ENCODE peak calls at places on chromosomes 4 and X, in six cellular contexts. G is small intestine, J is psoas muscle, Y is tibial artery, I is upper lobe of right lung, M is HFF-Myc. E is an unnamed sample.

GRCh38 chr4:22129454-22130075 is 181.0 kb upstream of the KCNIP4 start:
- DNase-seq in G (peak), J (no peak), M (peak), Y (no peak), I (no peak), E (no peak)

GRCh38 chrX:132737743-132738142 is 220.7 kb downstream of the HS6ST2 start:
- DNase-seq in M (no peak), I (no peak), Y (no peak), G (no peak), J (no peak), E (peak)

GRCh38 chr4:112075129-112075753 is 70.0 kb upstream of the FAM241A start:
- DNase-seq in I (no peak), M (peak), G (peak), Y (no peak), J (no peak), E (no peak)

GRCh38 chr4:166064706-166065105 is 191.7 kb downstream of the TLL1 start:
- DNase-seq in Y (no peak), M (no peak), J (no peak), I (no peak), G (no peak), E (no peak)

GRCh38 chr4:128841402-128841801 is 31.9 kb downstream of the JADE1 start:
- DNase-seq in M (no peak), Y (no peak), G (no peak), J (no peak), I (no peak), E (no peak)

GRCh38 chr4:70425306-70425705 is 27.6 kb downstream of the OPRPN start:
- DNase-seq in Y (no peak), G (no peak), M (no peak), J (no peak), I (no peak), E (no peak)

GRCh38 chr4:142194905-142195304 is 558.5 kb downstream of the IL15 start:
- DNase-seq in M (no peak), G (no peak), Y (no peak), J (no peak), I (no peak), E (no peak)

GRCh38 chrX:101759000-101759399 is 99.3 kb upstream of the ARMCX2 start:
- DNase-seq in I (no peak), M (peak), J (peak), G (peak), Y (peak), E (no peak)

DNA sequence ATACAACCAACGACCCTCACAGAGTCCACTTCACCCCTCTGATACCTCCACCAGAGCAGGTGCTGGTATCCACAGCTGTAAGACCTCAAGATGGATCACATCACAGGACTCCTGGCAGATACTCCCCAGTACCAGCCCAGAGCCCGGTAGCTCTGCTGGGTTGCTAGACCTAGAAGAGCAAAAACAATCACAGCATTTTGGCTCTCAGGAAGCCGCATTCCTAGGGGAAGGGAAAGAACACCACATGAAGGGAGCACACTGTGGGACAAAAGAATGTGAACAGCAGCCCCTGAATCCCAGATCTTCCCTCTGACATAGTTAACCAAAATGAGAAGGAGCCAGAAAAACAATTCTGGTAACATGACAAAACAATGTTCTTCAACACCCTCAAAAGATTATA is 303.1 kb upstream of the GRIA3 start:
- DNase-seq in J (no peak), M (no peak), G (no peak), I (no peak), Y (no peak), E (no peak)
- H3K4me3 ChIP-seq in J (no peak), M (no peak), G (no peak), I (no peak), Y (no peak), E (no peak)

DNA sequence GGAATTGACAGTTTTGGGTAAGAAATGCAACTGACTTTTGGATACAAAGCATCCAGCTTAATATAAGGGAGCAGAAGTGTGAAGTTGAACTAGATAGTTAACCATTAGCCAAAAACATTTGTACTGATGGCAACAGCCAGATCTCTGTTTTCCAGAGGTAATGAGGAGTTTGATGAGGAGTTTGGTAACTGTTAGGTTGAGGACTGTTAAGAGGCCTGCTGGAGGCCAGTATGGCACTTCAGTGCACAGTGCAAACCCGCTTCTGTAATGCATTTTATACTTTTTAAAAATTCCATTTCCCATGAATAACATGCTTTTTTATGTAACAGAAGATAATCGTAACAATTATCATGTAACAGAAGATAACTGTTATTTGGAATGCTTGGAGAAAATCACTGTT is 30.0 kb downstream of the CDKL5 start:
- DNase-seq in I (no peak), Y (no peak), M (no peak), G (no peak), J (no peak), E (no peak)
- H3K4me3 ChIP-seq in I (no peak), Y (no peak), M (no peak), G (no peak), J (no peak), E (no peak)

GRCh38 chr4:26995316-26995715 is 134.7 kb downstream of the STIM2 start:
- DNase-seq in Y (no peak), J (no peak), I (no peak), M (no peak), G (no peak), E (no peak)
- H3K4me3 ChIP-seq in Y (no peak), J (no peak), I (no peak), M (no peak), G (no peak), E (no peak)

GRCh38 chr4:110742148-110742547 is 119.3 kb upstream of the PITX2 start:
- DNase-seq in J (no peak), G (no peak), I (no peak), M (no peak), Y (no peak), E (no peak)
- H3K4me3 ChIP-seq in J (no peak), G (no peak), I (no peak), M (no peak), Y (no peak), E (no peak)

GRCh38 chr4:146654648-146654975 is 15.9 kb downstream of the POU4F2 start:
- DNase-seq in I (no peak), M (no peak), Y (no peak), G (no peak), J (no peak), E (no peak)
- H3K4me3 ChIP-seq in I (peak), M (peak), Y (peak), G (no peak), J (peak), E (peak)